ENCODE peak calls at places on chromosomes 16 and 17, in eight cellular contexts. W is CD4-positive, alpha-beta T cell; K is heart left ventricle; P is BJ; H is GM12865; R is GM06990; L is glutamatergic neuron; J is GM23338. A is an unnamed sample.
A peak's percentile ranks its signal among the peaks of the same experiment; 100 is the strongest.

GRCh38 chr16:59067207-59067606 is 333.1 kb upstream of the GOT2 start:
- DNase-seq in W (no peak), K (no peak), P (no peak), H (no peak), R (no peak), L (no peak), J (no peak), A (no peak)

GRCh38 chr17:66946251-66946650 is 18.3 kb upstream of the CACNG4 start:
- DNase-seq in W (no peak), K (no peak), P (no peak), H (no peak), R (no peak), L (no peak), J (no peak), A (no peak)

GRCh38 chr17:62592305-62593099 is 35.0 kb upstream of the MRC2 start:
- DNase-seq in W (no peak), K (no peak), P (no peak), H (no peak), R (no peak), L (no peak), J (no peak), A (no peak)

GRCh38 chr16:88570691-88571092 is 489 bp downstream of the ZC3H18 start:
- DNase-seq in W (peak; percentile 42), K (no peak), P (no peak), H (peak; percentile 41), R (peak; percentile 61), L (no peak), J (peak; percentile 56), A (no peak)

GRCh38 chr17:82216301-82217119 is 3.9 kb upstream of the CCDC57 start:
- DNase-seq in W (no peak), K (peak; percentile 71), P (no peak), H (peak; percentile 85), R (peak; percentile 74), L (no peak), J (no peak), A (no peak)

GRCh38 chr16:67993207-67994036 is 5.9 kb downstream of the DPEP2 start:
- DNase-seq in W (peak; percentile 82), K (peak; percentile 83), P (no peak), H (peak; percentile 90), R (peak; percentile 93), L (peak; percentile 83), J (peak; percentile 88), A (peak; percentile 63)

GRCh38 chr17:57257213-57257873 is 1.0 kb downstream of the MSI2 start:
- DNase-seq in W (peak; percentile 20), K (no peak), P (no peak), H (peak; percentile 40), R (no peak), L (no peak), J (peak; percentile 53), A (no peak)

GRCh38 chr17:38908676-38909181 is 16.7 kb upstream of the LASP1NB start:
- DNase-seq in W (no peak), K (no peak), P (no peak), H (peak; percentile 62), R (peak; percentile 52), L (no peak), J (no peak), A (no peak)

GRCh38 chr16:4064950-4065352 is 51.3 kb downstream of the ADCY9 start:
- DNase-seq in W (no peak), K (no peak), P (no peak), H (no peak), R (no peak), L (no peak), J (no peak), A (no peak)

GRCh38 chr16:31090540-31090939 is 1.8 kb upstream of the PRSS53 start:
- DNase-seq in W (no peak), K (no peak), P (no peak), H (no peak), R (no peak), L (no peak), J (no peak), A (no peak)

GRCh38 chr16:6880263-6880662 is 452.4 kb upstream of the RBFOX1 start:
- DNase-seq in W (no peak), K (no peak), P (no peak), H (no peak), R (no peak), L (no peak), J (no peak), A (no peak)

GRCh38 chr17:68606451-68607307 is 5.5 kb upstream of the FAM20A start:
- DNase-seq in W (no peak), K (no peak), P (no peak), H (no peak), R (no peak), L (no peak), J (no peak), A (no peak)

GRCh38 chr17:63497708-63498483 is 21.0 kb downstream of the ACE start:
- DNase-seq in W (no peak), K (no peak), P (no peak), H (peak; percentile 44), R (no peak), L (peak; percentile 47), J (peak; percentile 85), A (no peak)

GRCh38 chr16:57689772-57690558 is 4.6 kb upstream of the DRC7 start:
- DNase-seq in W (peak; percentile 20), K (no peak), P (no peak), H (peak; percentile 80), R (peak; percentile 82), L (no peak), J (peak; percentile 27), A (no peak)

GRCh38 chr17:33461051-33461450 is 168.0 kb upstream of the ASIC2 start:
- DNase-seq in W (no peak), K (no peak), P (no peak), H (no peak), R (no peak), L (no peak), J (no peak), A (no peak)

GRCh38 chr17:77476920-77477805 is 336.4 kb downstream of the SEC14L1 start:
- DNase-seq in W (no peak), K (peak; percentile 73), P (peak; percentile 97), H (no peak), R (no peak), L (peak; percentile 33), J (no peak), A (no peak)

GRCh38 chr16:61887903-61888302 is 148.3 kb downstream of the CDH8 start:
- DNase-seq in W (no peak), K (no peak), P (no peak), H (peak; percentile 59), R (no peak), L (no peak), J (no peak), A (no peak)

GRCh38 chr16:73792199-73793108 is 504.2 kb upstream of the PSMD7 start:
- DNase-seq in W (no peak), K (no peak), P (no peak), H (no peak), R (no peak), L (no peak), J (no peak), A (no peak)

GRCh38 chr17:63702223-63702577 is 2.3 kb upstream of the LIMD2 start:
- DNase-seq in W (peak; percentile 72), K (no peak), P (no peak), H (peak; percentile 78), R (no peak), L (no peak), J (no peak), A (no peak)

GRCh38 chr16:27991876-27992275 is 71.6 kb downstream of the GSG1L start:
- DNase-seq in W (no peak), K (no peak), P (no peak), H (no peak), R (no peak), L (no peak), J (no peak), A (no peak)

GRCh38 chr17:41689497-41690299 is 1.0 kb downstream of the EIF1 start:
- DNase-seq in W (no peak), K (peak; percentile 32), P (no peak), H (peak; percentile 81), R (no peak), L (no peak), J (peak; percentile 83), A (no peak)

GRCh38 chr17:13751485-13751793 is 149.7 kb upstream of the HS3ST3A1 start:
- DNase-seq in W (no peak), K (no peak), P (no peak), H (no peak), R (no peak), L (no peak), J (no peak), A (no peak)

GRCh38 chr17:83010323-83011200 is 68.8 kb upstream of the METRNL start:
- DNase-seq in W (no peak), K (no peak), P (no peak), H (no peak), R (no peak), L (no peak), J (no peak), A (no peak)

GRCh38 chr16:46801428-46802049 is 29.4 kb downstream of the C16orf87 start:
- DNase-seq in W (no peak), K (no peak), P (no peak), H (no peak), R (no peak), L (no peak), J (peak; percentile 85), A (no peak)

GRCh38 chr17:72661093-72661944 is 431.2 kb downstream of the SLC39A11 start:
- DNase-seq in W (no peak), K (no peak), P (no peak), H (no peak), R (no peak), L (no peak), J (no peak), A (no peak)

GRCh38 chr17:46122486-46122871 is 70.8 kb downstream of the KANSL1 start:
- DNase-seq in W (no peak), K (no peak), P (no peak), H (no peak), R (no peak), L (no peak), J (no peak), A (no peak)
- TF ChIP-seq CTCF in W (no peak), K (no peak), P (no peak), H (no peak), R (no peak), L (no peak), J (no peak), A (no peak)

DNA sequence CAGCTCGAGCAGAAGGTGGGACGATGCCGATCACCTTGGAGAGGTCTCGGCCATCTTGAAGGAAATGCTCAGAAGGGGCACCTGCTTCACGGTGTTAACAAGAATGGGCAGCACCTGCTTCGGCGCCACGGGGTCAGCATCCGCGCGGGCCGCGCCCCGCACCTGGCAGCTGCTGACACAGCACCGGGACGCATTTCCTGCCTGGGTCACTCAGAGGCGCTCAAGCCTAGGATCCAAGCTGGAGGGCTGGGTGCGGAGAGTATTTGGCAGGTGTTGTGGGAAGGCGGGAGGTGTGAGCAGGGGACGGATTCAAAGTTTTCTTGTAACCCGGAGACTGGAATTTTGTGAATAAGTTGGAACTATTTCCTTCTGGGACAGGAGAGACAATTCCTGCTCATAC is 39.3 kb upstream of the AKTIP start:
- DNase-seq in W (no peak), K (no peak), P (no peak), H (no peak), R (no peak), L (no peak), J (peak; percentile 79), A (no peak)
- TF ChIP-seq CTCF in W (no peak), K (no peak), P (no peak), H (no peak), R (no peak), L (no peak), J (peak; percentile 20), A (no peak)

GRCh38 chr17:79702071-79702470 is 28.7 kb upstream of the ENPP7 start:
- DNase-seq in W (no peak), K (no peak), P (no peak), H (no peak), R (no peak), L (peak; percentile 60), J (peak; percentile 62), A (no peak)
- TF ChIP-seq CTCF in W (no peak), K (no peak), P (no peak), H (no peak), R (peak; percentile 20), L (peak; percentile 20), J (peak; percentile 46), A (no peak)

GRCh38 chr17:76124582-76125390 is 16.3 kb downstream of the FOXJ1 start:
- DNase-seq in W (no peak), K (no peak), P (no peak), H (peak; percentile 39), R (no peak), L (no peak), J (peak; percentile 80), A (no peak)
- TF ChIP-seq CTCF in W (no peak), K (no peak), P (peak; percentile 25), H (peak; percentile 37), R (peak; percentile 49), L (peak; percentile 17), J (peak; percentile 38), A (no peak)

A was measured in mesothelial cell of epicardium.